ENCODE peak calls at places on chromosomes 3 and 15, in seven cellular contexts. One of them, this sample, is unnamed.
A peak's percentile ranks its signal among the peaks of the same experiment; 100 is the strongest.

GRCh38 chr3:129622418-129622872 is 16.0 kb upstream of the PLXND1 start:
- DNase-seq in Panc1: no peak
- DNase-seq in fibroblast of lung: no peak
- DNase-seq in left lung: peak; percentile 34
- DNase-seq in GM23338: no peak
- DNase-seq in psoas muscle: peak; percentile 61
- DNase-seq in K562: no peak
- DNase-seq in this sample: peak; percentile 66

GRCh38 chr3:107661447-107662108 is 138.8 kb downstream of the BBX start:
- DNase-seq in Panc1: no peak
- DNase-seq in fibroblast of lung: peak; percentile 52
- DNase-seq in left lung: no peak
- DNase-seq in GM23338: no peak
- DNase-seq in psoas muscle: no peak
- DNase-seq in K562: no peak
- DNase-seq in this sample: no peak

GRCh38 chr15:60389261-60390077 is 8.3 kb downstream of the ANXA2 start:
- DNase-seq in Panc1: no peak
- DNase-seq in fibroblast of lung: peak; percentile 13
- DNase-seq in left lung: no peak
- DNase-seq in GM23338: no peak
- DNase-seq in psoas muscle: no peak
- DNase-seq in K562: no peak
- DNase-seq in this sample: no peak

GRCh38 chr3:13824521-13825316 is 55.2 kb downstream of the WNT7A start:
- DNase-seq in Panc1: no peak
- DNase-seq in fibroblast of lung: no peak
- DNase-seq in left lung: no peak
- DNase-seq in GM23338: no peak
- DNase-seq in psoas muscle: peak; percentile 20
- DNase-seq in K562: no peak
- DNase-seq in this sample: no peak

GRCh38 chr15:83734487-83734886 is 80.6 kb downstream of the ADAMTSL3 start:
- DNase-seq in Panc1: no peak
- DNase-seq in fibroblast of lung: no peak
- DNase-seq in left lung: no peak
- DNase-seq in GM23338: peak; percentile 53
- DNase-seq in psoas muscle: no peak
- DNase-seq in K562: no peak
- DNase-seq in this sample: no peak

GRCh38 chr3:108062051-108062450 is 28.8 kb downstream of the CD47 start:
- DNase-seq in Panc1: no peak
- DNase-seq in fibroblast of lung: no peak
- DNase-seq in left lung: no peak
- DNase-seq in GM23338: no peak
- DNase-seq in psoas muscle: no peak
- DNase-seq in K562: no peak
- DNase-seq in this sample: no peak

GRCh38 chr3:189460511-189460910 is 170.7 kb upstream of the TP63 start:
- DNase-seq in Panc1: no peak
- DNase-seq in fibroblast of lung: no peak
- DNase-seq in left lung: no peak
- DNase-seq in GM23338: no peak
- DNase-seq in psoas muscle: no peak
- DNase-seq in K562: no peak
- DNase-seq in this sample: no peak

GRCh38 chr3:128483657-128484403 is 9.2 kb downstream of the GATA2 start:
- DNase-seq in Panc1: no peak
- DNase-seq in fibroblast of lung: peak; percentile 33
- DNase-seq in left lung: no peak
- DNase-seq in GM23338: peak; percentile 66
- DNase-seq in psoas muscle: peak; percentile 40
- DNase-seq in K562: no peak
- DNase-seq in this sample: peak; percentile 38

GRCh38 chr15:40501487-40501886 is 30.7 kb downstream of the CHST14 start:
- DNase-seq in Panc1: no peak
- DNase-seq in fibroblast of lung: peak; percentile 39
- DNase-seq in left lung: no peak
- DNase-seq in GM23338: no peak
- DNase-seq in psoas muscle: no peak
- DNase-seq in K562: peak; percentile 60
- DNase-seq in this sample: no peak
- H3K27ac ChIP-seq in Panc1: no peak overlapping the region
- H3K27ac ChIP-seq in fibroblast of lung: no peak overlapping the region
- H3K27ac ChIP-seq in left lung: no peak overlapping the region
- H3K27ac ChIP-seq in GM23338: no peak overlapping the region
- H3K27ac ChIP-seq in psoas muscle: no peak overlapping the region
- H3K27ac ChIP-seq in K562: no peak overlapping the region
- H3K27ac ChIP-seq in this sample: no peak overlapping the region

GRCh38 chr3:132879651-132880050 is 157.4 kb upstream of the NPHP3 start:
- DNase-seq in Panc1: no peak
- DNase-seq in fibroblast of lung: no peak
- DNase-seq in left lung: no peak
- DNase-seq in GM23338: peak; percentile 39
- DNase-seq in psoas muscle: no peak
- DNase-seq in K562: no peak
- DNase-seq in this sample: no peak
- H3K4me3 ChIP-seq in Panc1: no peak overlapping the region
- H3K4me3 ChIP-seq in fibroblast of lung: no peak overlapping the region
- H3K4me3 ChIP-seq in left lung: no peak overlapping the region
- H3K4me3 ChIP-seq in GM23338: no peak overlapping the region
- H3K4me3 ChIP-seq in psoas muscle: no peak overlapping the region
- H3K4me3 ChIP-seq in K562: no peak overlapping the region
- H3K4me3 ChIP-seq in this sample: no peak overlapping the region

GRCh38 chr3:194817592-194818325 is 132.1 kb downstream of the FAM43A start:
- DNase-seq in Panc1: no peak
- DNase-seq in fibroblast of lung: no peak
- DNase-seq in left lung: no peak
- DNase-seq in GM23338: no peak
- DNase-seq in psoas muscle: no peak
- DNase-seq in K562: no peak
- DNase-seq in this sample: no peak
- H3K27me3 ChIP-seq in Panc1: no peaks in the 10 kb centered on the region
- H3K27me3 ChIP-seq in fibroblast of lung: no peaks in the 10 kb centered on the region
- H3K27me3 ChIP-seq in left lung: no peaks in the 10 kb centered on the region
- H3K27me3 ChIP-seq in GM23338: no peaks in the 10 kb centered on the region
- H3K27me3 ChIP-seq in psoas muscle: no peaks in the 10 kb centered on the region
- H3K27me3 ChIP-seq in K562: peaks cover 71% of the 10 kb centered on the region
- H3K27me3 ChIP-seq in this sample: no peaks in the 10 kb centered on the region

GRCh38 chr3:139264375-139264774 is 79.4 kb upstream of the MRPS22 start:
- DNase-seq in Panc1: no peak
- DNase-seq in fibroblast of lung: no peak
- DNase-seq in left lung: no peak
- DNase-seq in GM23338: no peak
- DNase-seq in psoas muscle: no peak
- DNase-seq in K562: no peak
- DNase-seq in this sample: no peak

GRCh38 chr3:139265131-139266016 is 78.4 kb upstream of the MRPS22 start:
- DNase-seq in Panc1: no peak
- DNase-seq in fibroblast of lung: no peak
- DNase-seq in left lung: no peak
- DNase-seq in GM23338: no peak
- DNase-seq in psoas muscle: no peak
- DNase-seq in K562: no peak
- DNase-seq in this sample: no peak

GRCh38 chr3:139263798-139264197 is 80.0 kb upstream of the MRPS22 start:
- DNase-seq in Panc1: no peak
- DNase-seq in fibroblast of lung: no peak
- DNase-seq in left lung: no peak
- DNase-seq in GM23338: no peak
- DNase-seq in psoas muscle: no peak
- DNase-seq in K562: no peak
- DNase-seq in this sample: no peak

GRCh38 chr3:139269984-139270383 is 73.8 kb upstream of the MRPS22 start:
- DNase-seq in Panc1: no peak
- DNase-seq in fibroblast of lung: no peak
- DNase-seq in left lung: no peak
- DNase-seq in GM23338: no peak
- DNase-seq in psoas muscle: no peak
- DNase-seq in K562: no peak
- DNase-seq in this sample: no peak

DNA sequence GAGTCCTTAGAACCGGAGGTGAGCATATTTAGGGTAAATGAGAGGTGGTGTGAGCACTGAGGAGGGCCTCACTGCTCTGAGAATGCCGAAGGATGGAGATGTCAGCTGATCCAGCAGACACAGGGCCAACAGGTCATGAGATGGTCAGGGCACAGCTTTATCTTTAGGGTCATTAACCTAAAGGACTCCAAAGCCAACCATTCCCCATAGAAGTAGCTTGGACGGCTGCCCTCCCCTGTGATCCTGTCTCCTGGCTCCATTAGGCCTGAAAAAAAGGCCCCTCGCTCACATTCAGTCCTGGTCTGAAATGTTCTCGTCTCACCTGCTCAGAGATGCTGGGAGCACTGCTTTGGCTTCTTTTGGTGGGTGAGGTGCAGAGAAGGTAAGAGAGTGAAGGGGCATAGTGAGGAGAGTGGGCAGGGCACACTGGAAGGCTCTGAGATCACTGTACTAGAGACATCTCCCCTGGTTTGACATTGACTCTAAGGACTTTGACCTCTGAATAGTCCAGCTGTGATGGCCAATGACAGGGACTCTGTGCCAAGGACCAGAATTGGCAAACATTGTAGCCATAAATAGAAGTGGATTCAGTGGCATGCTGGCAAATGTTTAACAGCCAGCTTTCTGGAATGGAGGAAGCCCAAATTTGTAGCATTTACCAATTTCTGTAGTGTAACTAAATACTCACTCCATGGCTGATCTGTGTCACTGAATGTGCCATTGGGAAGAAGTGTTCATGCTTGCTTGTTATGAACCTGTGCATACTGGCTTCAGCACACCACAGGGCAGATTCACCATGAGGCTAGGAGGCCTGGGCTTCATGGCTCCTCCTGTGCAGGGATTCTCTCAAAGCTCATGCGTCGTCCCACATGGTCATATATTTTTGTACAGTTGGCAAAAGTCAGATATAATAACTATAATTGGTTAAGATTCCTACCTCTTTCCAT is 76.2 kb upstream of the MRPS22 start:
- DNase-seq in Panc1: no peak
- DNase-seq in fibroblast of lung: no peak
- DNase-seq in left lung: no peak
- DNase-seq in GM23338: no peak
- DNase-seq in psoas muscle: no peak
- DNase-seq in K562: no peak
- DNase-seq in this sample: no peak
- H3K27ac ChIP-seq in Panc1: no peak overlapping the region
- H3K27ac ChIP-seq in fibroblast of lung: no peak overlapping the region
- H3K27ac ChIP-seq in left lung: no peak overlapping the region
- H3K27ac ChIP-seq in GM23338: no peak overlapping the region
- H3K27ac ChIP-seq in psoas muscle: no peak overlapping the region
- H3K27ac ChIP-seq in K562: no peak overlapping the region
- H3K27ac ChIP-seq in this sample: no peak overlapping the region

GRCh38 chr3:182568206-182568605 is 225.1 kb upstream of the ATP11B start:
- DNase-seq in Panc1: no peak
- DNase-seq in fibroblast of lung: peak; percentile 32
- DNase-seq in left lung: no peak
- DNase-seq in GM23338: no peak
- DNase-seq in psoas muscle: no peak
- DNase-seq in K562: no peak
- DNase-seq in this sample: no peak
- H3K4me3 ChIP-seq in Panc1: no peak overlapping the region
- H3K4me3 ChIP-seq in fibroblast of lung: no peak overlapping the region
- H3K4me3 ChIP-seq in left lung: no peak overlapping the region
- H3K4me3 ChIP-seq in GM23338: no peak overlapping the region
- H3K4me3 ChIP-seq in psoas muscle: no peak overlapping the region
- H3K4me3 ChIP-seq in K562: no peak overlapping the region
- H3K4me3 ChIP-seq in this sample: no peak overlapping the region

DNA sequence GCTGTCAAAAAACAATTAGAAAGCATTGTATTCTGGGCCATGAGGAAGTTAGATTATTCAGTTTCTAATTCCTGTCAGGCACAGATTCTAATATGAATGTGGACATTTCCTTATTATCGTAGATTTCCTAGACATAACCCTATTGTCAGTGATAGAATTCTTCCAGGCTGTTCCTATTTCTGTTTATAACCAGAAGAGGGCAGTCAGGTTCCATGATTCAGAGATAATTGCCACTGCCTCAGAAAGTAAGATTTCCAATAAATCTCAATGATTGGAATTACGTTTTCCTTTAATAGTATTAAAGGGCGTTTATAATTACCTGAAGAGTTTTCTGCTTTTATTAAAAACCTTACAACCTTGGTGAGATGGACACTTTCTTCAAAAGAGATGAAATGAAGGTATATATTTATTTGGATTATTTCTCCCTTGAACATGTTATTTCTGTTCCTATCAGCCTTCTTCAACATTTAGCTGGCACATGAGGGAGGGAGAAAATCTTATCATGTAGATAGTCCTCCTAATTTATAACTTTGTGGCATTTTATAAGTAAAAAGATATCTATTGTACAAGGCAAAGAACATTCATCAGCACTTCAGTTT is 439.2 kb downstream of the MCTP2 start:
- DNase-seq in Panc1: peak; percentile 7
- DNase-seq in fibroblast of lung: peak; percentile 32
- DNase-seq in left lung: no peak
- DNase-seq in GM23338: peak; percentile 57
- DNase-seq in psoas muscle: no peak
- DNase-seq in K562: peak; percentile 30
- DNase-seq in this sample: no peak
- H3K27me3 ChIP-seq in Panc1: no peaks in the 10 kb centered on the region
- H3K27me3 ChIP-seq in fibroblast of lung: no peaks in the 10 kb centered on the region
- H3K27me3 ChIP-seq in left lung: no peaks in the 10 kb centered on the region
- H3K27me3 ChIP-seq in GM23338: no peaks in the 10 kb centered on the region
- H3K27me3 ChIP-seq in psoas muscle: no peaks in the 10 kb centered on the region
- H3K27me3 ChIP-seq in K562: peaks cover 28% of the 10 kb centered on the region
- H3K27me3 ChIP-seq in this sample: peaks cover 2% of the 10 kb centered on the region